ENCODE peak calls at places on chromosomes 12 and 14, in nine cellular contexts. C is HCEC 1CT; N is NCI-H1436; J is brain microvascular endothelial cell; I is epithelial cell of esophagus; R is EL; V is stimulated activated CD4-positive, alpha-beta T cell treated with anti-CD3 and anti-CD28 coated beads, Interleukin-15, amount 100 ng/mL, for 48 hours; A is frontal cortex; Z is GOT3. K is an unnamed sample.

GRCh38 chr14:64935508-64935907 is 7.0 kb downstream of the GPX2 start:
- DNase-seq in J (no peak), N (no peak), Z (no peak), I (no peak), C (no peak), R (no peak), V (no peak), A (no peak), K (no peak)

GRCh38 chr12:27355979-27356378 is 23.3 kb downstream of the BMAL2 start:
- DNase-seq in I (no peak), J (no peak), A (no peak), C (no peak), R (no peak), N (no peak), V (no peak), Z (no peak), K (no peak)

GRCh38 chr12:66695130-66695529 is 16.3 kb upstream of the GRIP1 start:
- DNase-seq in V (no peak), N (no peak), R (no peak), J (no peak), A (no peak), I (no peak), C (no peak), Z (no peak), K (no peak)

GRCh38 chr14:22338381-22338780 is 250.6 kb downstream of the DAD1 start:
- DNase-seq in V (no peak), R (no peak), Z (no peak), A (no peak), N (no peak), I (no peak), C (no peak), J (no peak), K (no peak)

GRCh38 chr12:42588981-42589464 is 523 bp downstream of the PRICKLE1 start:
- DNase-seq in A (peak), I (peak), C (peak), V (no peak), J (peak), N (no peak), R (peak), Z (peak), K (peak)

GRCh38 chr12:108381793-108382436 is 42.8 kb upstream of the CMKLR1 start:
- DNase-seq in C (no peak), A (no peak), Z (no peak), I (peak), J (peak), V (no peak), N (no peak), R (no peak), K (no peak)

GRCh38 chr12:108611884-108612415 is 14.1 kb upstream of the TMEM119 start:
- DNase-seq in J (peak), N (no peak), A (no peak), R (peak), Z (no peak), C (peak), I (peak), V (no peak), K (peak)

GRCh38 chr12:65122661-65123060 is 1.6 kb upstream of the WIF1 start:
- DNase-seq in Z (no peak), C (no peak), J (no peak), A (no peak), R (no peak), I (no peak), V (no peak), N (no peak), K (no peak)

GRCh38 chr12:9649532-9649940 is 20.0 kb upstream of the CLEC2D start:
- DNase-seq in Z (no peak), I (peak), N (no peak), J (no peak), V (no peak), C (no peak), R (no peak), A (no peak), K (peak)

GRCh38 chr12:9729082-9729481 is 3.8 kb downstream of the CLECL1 start:
- DNase-seq in J (no peak), N (no peak), I (no peak), C (no peak), R (no peak), Z (no peak), A (no peak), V (no peak), K (no peak)

GRCh38 chr14:92673601-92674000 is 74.8 kb downstream of the LGMN start:
- DNase-seq in N (no peak), J (no peak), V (no peak), Z (no peak), I (no peak), C (no peak), R (no peak), A (no peak), K (no peak)

GRCh38 chr14:54776361-54777001 is 126.1 kb downstream of the GCH1 start:
- DNase-seq in R (peak), C (peak), N (no peak), I (peak), J (peak), Z (peak), A (no peak), V (peak), K (peak)

GRCh38 chr14:24215495-24216344 is at the start of gene MDP1:
- DNase-seq in I (peak), N (peak), J (peak), A (peak), Z (peak), R (peak), V (peak), C (peak), K (peak)

GRCh38 chr14:86790408-86791364 is 1202.3 kb downstream of the GALC start:
- DNase-seq in Z (no peak), A (no peak), C (no peak), I (peak), R (peak), V (no peak), J (no peak), N (no peak), K (peak)

GRCh38 chr12:112096667-112097066 is 11.9 kb downstream of the NAA25 start:
- DNase-seq in A (no peak), N (no peak), V (no peak), I (peak), R (peak), Z (no peak), C (peak), J (peak), K (peak)

GRCh38 chr12:111224196-111225066 is 144.5 kb downstream of the PHETA1 start:
- DNase-seq in C (no peak), A (no peak), V (no peak), N (no peak), R (no peak), J (no peak), I (no peak), Z (no peak), K (no peak)

GRCh38 chr12:68100241-68100640 is 59.3 kb downstream of the IFNG start:
- DNase-seq in V (no peak), A (no peak), N (no peak), R (no peak), I (peak), J (no peak), Z (no peak), C (no peak), K (no peak)

GRCh38 chr12:53961025-53961761 is 6.5 kb downstream of the HOXC12 start:
- DNase-seq in C (no peak), Z (no peak), J (no peak), N (no peak), V (no peak), R (no peak), A (no peak), I (no peak), K (no peak)

GRCh38 chr12:121784460-121784859 is 9.0 kb downstream of the RHOF start:
- DNase-seq in J (peak), I (peak), C (peak), V (no peak), N (no peak), A (no peak), R (peak), Z (no peak), K (peak)

K was measured in ELR.